ENCODE peak calls at places on chromosome 17, in four cellular contexts. One of them, this sample, is unnamed.

GRCh38 chr17:63800783-63801182 is 26.4 kb upstream of the PSMC5 start:
- DNase-seq in H1: no peak
- DNase-seq in stomach: no peak
- DNase-seq in breast epithelium: no peak
- DNase-seq in this sample: no peak

GRCh38 chr17:79177877-79178276 is 103.3 kb downstream of the ENGASE start:
- DNase-seq in H1: no peak
- DNase-seq in stomach: no peak
- DNase-seq in breast epithelium: no peak
- DNase-seq in this sample: no peak

GRCh38 chr17:65930140-65930715 is 261.7 kb downstream of the CEP112 start:
- DNase-seq in H1: no peak
- DNase-seq in stomach: no peak
- DNase-seq in breast epithelium: no peak
- DNase-seq in this sample: no peak

GRCh38 chr17:73308017-73308823 is 3.6 kb downstream of the CDC42EP4 start:
- DNase-seq in H1: no peak
- DNase-seq in stomach: peak; percentile 94
- DNase-seq in breast epithelium: peak; percentile 96
- DNase-seq in this sample: peak; percentile 92

GRCh38 chr17:21249911-21250703 is 3.1 kb downstream of the NATD1 start:
- DNase-seq in H1: no peak
- DNase-seq in stomach: no peak
- DNase-seq in breast epithelium: no peak
- DNase-seq in this sample: no peak

GRCh38 chr17:36994438-36994837 is 45.7 kb downstream of the AATF start:
- DNase-seq in H1: no peak
- DNase-seq in stomach: no peak
- DNase-seq in breast epithelium: no peak
- DNase-seq in this sample: no peak

GRCh38 chr17:34609210-34609609 is 29.8 kb downstream of the TMEM132E start:
- DNase-seq in H1: no peak
- DNase-seq in stomach: no peak
- DNase-seq in breast epithelium: no peak
- DNase-seq in this sample: no peak

GRCh38 chr17:30961213-30962188 is 9.3 kb upstream of the RNF135 start:
- DNase-seq in H1: no peak
- DNase-seq in stomach: peak; percentile 24
- DNase-seq in breast epithelium: no peak
- DNase-seq in this sample: no peak

GRCh38 chr17:45936610-45937009 is 42.3 kb downstream of the MAPT start:
- DNase-seq in H1: no peak
- DNase-seq in stomach: no peak
- DNase-seq in breast epithelium: no peak
- DNase-seq in this sample: no peak

GRCh38 chr17:27381007-27381501 is 75.2 kb upstream of the KSR1 start:
- DNase-seq in H1: peak; percentile 68
- DNase-seq in stomach: peak; percentile 63
- DNase-seq in breast epithelium: no peak
- DNase-seq in this sample: peak; percentile 72

GRCh38 chr17:58677204-58677880 is 14.5 kb downstream of the TEX14 start:
- DNase-seq in H1: no peak
- DNase-seq in stomach: no peak
- DNase-seq in breast epithelium: no peak
- DNase-seq in this sample: no peak

GRCh38 chr17:45270828-45271418 is 9.0 kb upstream of the SPATA32 start:
- DNase-seq in H1: no peak
- DNase-seq in stomach: no peak
- DNase-seq in breast epithelium: no peak
- DNase-seq in this sample: no peak

GRCh38 chr17:1347681-1348318 is 52.2 kb downstream of the YWHAE start:
- DNase-seq in H1: no peak
- DNase-seq in stomach: peak; percentile 47
- DNase-seq in breast epithelium: no peak
- DNase-seq in this sample: peak; percentile 59

GRCh38 chr17:28725660-28726395 is at the start of gene TLCD1:
- DNase-seq in H1: no peak
- DNase-seq in stomach: peak; percentile 73
- DNase-seq in breast epithelium: no peak
- DNase-seq in this sample: peak; percentile 73

GRCh38 chr17:64154321-64155089 is 24.6 kb upstream of the ERN1 start:
- DNase-seq in H1: no peak
- DNase-seq in stomach: no peak
- DNase-seq in breast epithelium: no peak
- DNase-seq in this sample: no peak

GRCh38 chr17:71530227-71530626 is 590.6 kb upstream of the SOX9 start:
- DNase-seq in H1: no peak
- DNase-seq in stomach: no peak
- DNase-seq in breast epithelium: no peak
- DNase-seq in this sample: no peak

GRCh38 chr17:8856869-8857575 is 10.5 kb downstream of the PIK3R6 start:
- DNase-seq in H1: no peak
- DNase-seq in stomach: no peak
- DNase-seq in breast epithelium: no peak
- DNase-seq in this sample: no peak
- TF ChIP-seq POLR2A in H1: no peak
- TF ChIP-seq POLR2A in stomach: no peak
- TF ChIP-seq POLR2A in breast epithelium: no peak
- TF ChIP-seq POLR2A in this sample: no peak

GRCh38 chr17:75365931-75366275 is 39.6 kb downstream of the GRB2 start:
- DNase-seq in H1: no peak
- DNase-seq in stomach: no peak
- DNase-seq in breast epithelium: no peak
- DNase-seq in this sample: no peak

GRCh38 chr17:75364078-75364477 is 41.4 kb downstream of the GRB2 start:
- DNase-seq in H1: no peak
- DNase-seq in stomach: no peak
- DNase-seq in breast epithelium: no peak
- DNase-seq in this sample: no peak

GRCh38 chr17:75365009-75365930 is 40.2 kb downstream of the GRB2 start:
- DNase-seq in H1: no peak
- DNase-seq in stomach: no peak
- DNase-seq in breast epithelium: no peak
- DNase-seq in this sample: no peak

GRCh38 chr17:75367312-75367711 is 38.2 kb downstream of the GRB2 start:
- DNase-seq in H1: no peak
- DNase-seq in stomach: no peak
- DNase-seq in breast epithelium: no peak
- DNase-seq in this sample: no peak

DNA sequence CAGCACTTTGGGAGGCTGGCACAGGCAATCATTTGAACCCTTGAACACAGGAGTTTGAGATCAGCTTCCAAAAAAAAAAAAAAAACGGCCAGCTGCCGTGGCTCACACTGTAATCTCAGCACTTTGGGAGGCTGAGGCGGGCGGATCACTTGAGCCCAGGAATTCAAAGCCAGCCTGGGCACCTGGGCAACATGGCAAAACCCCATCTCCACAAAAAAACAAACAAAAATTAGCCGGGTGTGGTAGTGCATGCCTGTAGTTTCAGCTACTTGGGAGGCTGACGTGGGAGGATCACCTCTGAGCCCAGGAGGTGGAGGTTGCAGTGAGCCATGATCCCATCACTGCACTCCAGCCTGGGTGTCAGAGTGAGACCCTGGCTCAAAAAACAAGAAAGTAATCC is 39.0 kb downstream of the GRB2 start:
- DNase-seq in H1: no peak
- DNase-seq in stomach: no peak
- DNase-seq in breast epithelium: no peak
- DNase-seq in this sample: no peak
- H3K4me1 ChIP-seq in H1: peaks cover 3% of the 10 kb centered on the region
- H3K4me1 ChIP-seq in stomach: peaks cover 43% of the 10 kb centered on the region
- H3K4me1 ChIP-seq in breast epithelium: no peaks in the 10 kb centered on the region
- H3K4me1 ChIP-seq in this sample: peaks cover 82% of the 10 kb centered on the region

DNA sequence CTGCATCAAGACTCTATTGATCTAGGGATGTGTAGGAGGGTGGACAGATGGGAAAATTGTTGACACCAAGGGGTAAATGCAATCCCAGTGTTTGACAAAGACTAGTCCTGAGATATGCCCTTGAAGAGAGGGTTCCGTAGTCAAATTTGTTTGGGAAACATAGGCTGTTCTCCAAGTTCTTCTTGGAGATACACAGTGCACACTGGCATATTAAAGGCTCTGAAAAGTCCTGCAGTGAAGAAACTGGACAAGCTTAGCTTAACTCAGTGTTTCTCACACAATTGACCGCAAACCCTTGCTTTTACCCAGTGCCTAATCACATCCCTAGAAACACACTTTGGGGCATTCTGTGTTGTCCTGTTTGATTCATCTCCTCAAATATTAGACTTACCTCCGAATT is 10.8 kb downstream of the DHRS7C start:
- DNase-seq in H1: no peak
- DNase-seq in stomach: no peak
- DNase-seq in breast epithelium: no peak
- DNase-seq in this sample: no peak
- H3K27me3 ChIP-seq in H1: no peaks in the 10 kb centered on the region
- H3K27me3 ChIP-seq in stomach: no peaks in the 10 kb centered on the region
- H3K27me3 ChIP-seq in breast epithelium: no peaks in the 10 kb centered on the region
- H3K27me3 ChIP-seq in this sample: no peaks in the 10 kb centered on the region

DNA sequence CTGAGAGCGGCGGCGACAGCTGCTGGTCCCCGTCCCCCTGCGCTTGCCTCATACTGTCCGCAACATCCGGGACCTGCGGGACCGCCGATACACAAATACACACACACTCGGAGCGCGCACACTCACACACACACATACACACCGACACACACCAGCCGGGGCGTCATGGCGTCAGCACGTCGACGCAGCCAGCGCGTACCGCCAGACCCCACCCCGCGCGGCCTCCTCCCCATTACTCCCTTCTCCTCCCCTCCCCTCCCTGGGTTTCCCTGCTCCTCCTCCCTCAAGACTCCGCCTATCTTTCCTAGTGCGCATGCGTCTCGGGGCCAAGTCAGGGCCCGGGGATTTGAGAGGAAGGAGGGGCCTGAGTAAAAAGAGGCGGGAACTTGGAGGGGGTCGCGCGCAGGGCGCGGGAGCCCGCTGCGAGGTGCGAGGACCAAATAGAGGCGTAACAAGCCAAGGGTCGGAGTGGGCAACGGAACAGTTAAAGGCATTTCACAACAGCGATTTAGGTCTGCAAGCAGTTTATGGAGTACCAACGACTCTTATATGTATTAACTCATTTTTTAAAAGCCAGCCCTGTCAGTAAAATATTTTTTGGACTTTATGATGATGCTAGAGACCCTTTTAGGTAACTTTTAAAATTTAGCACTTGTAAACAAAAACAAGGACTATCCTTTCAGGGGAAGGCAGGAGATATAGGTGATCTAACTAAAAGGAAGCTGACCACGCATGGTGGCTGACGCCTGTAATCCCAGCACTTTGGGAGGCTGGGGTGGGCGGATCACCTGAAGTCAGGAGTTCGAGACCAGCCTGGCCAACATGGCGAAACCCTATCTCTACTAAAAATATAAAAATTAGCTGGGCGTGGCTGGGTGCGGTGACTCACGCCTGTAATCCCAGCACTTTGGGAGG is at the start of gene SPOP:
- DNase-seq in H1: peak; percentile 100
- DNase-seq in stomach: peak; percentile 99
- DNase-seq in breast epithelium: peak; percentile 99
- DNase-seq in this sample: peak; percentile 99
- TF ChIP-seq POLR2A in H1: no peak
- TF ChIP-seq POLR2A in stomach: peak; percentile 37
- TF ChIP-seq POLR2A in breast epithelium: peak; percentile 35
- TF ChIP-seq POLR2A in this sample: peak; percentile 61

GRCh38 chr17:7222093-7222971 is 2.6 kb downstream of the ACADVL start:
- DNase-seq in H1: no peak
- DNase-seq in stomach: no peak
- DNase-seq in breast epithelium: no peak
- DNase-seq in this sample: no peak
- H3K4me1 ChIP-seq in H1: peaks cover 10% of the 10 kb centered on the region
- H3K4me1 ChIP-seq in stomach: peaks cover 36% of the 10 kb centered on the region
- H3K4me1 ChIP-seq in breast epithelium: peaks cover 4% of the 10 kb centered on the region
- H3K4me1 ChIP-seq in this sample: peaks cover 38% of the 10 kb centered on the region

DNA sequence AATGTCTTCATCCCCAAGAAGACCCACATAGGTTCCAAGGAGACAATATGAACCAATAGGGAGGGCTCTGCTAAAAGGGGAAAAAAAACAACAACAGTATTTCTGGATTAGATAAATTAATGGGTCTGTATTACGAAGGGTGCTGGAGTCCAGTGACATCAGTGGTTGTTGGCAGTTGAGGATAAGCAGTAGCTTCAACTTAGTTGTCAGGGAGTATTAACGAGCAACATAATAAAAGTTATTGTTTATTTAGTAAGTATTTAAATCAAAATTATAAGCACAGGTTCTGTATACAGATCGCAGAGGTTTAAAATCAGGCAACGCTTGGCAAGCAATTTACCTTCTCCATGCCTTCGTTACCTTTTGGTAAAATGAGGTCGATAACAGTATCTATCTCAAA is 7.6 kb upstream of the CACNG4 start:
- DNase-seq in H1: no peak
- DNase-seq in stomach: no peak
- DNase-seq in breast epithelium: no peak
- DNase-seq in this sample: no peak
- H3K27me3 ChIP-seq in H1: peaks cover 2% of the 10 kb centered on the region
- H3K27me3 ChIP-seq in stomach: no peaks in the 10 kb centered on the region
- H3K27me3 ChIP-seq in breast epithelium: no peaks in the 10 kb centered on the region
- H3K27me3 ChIP-seq in this sample: peaks cover 31% of the 10 kb centered on the region

DNA sequence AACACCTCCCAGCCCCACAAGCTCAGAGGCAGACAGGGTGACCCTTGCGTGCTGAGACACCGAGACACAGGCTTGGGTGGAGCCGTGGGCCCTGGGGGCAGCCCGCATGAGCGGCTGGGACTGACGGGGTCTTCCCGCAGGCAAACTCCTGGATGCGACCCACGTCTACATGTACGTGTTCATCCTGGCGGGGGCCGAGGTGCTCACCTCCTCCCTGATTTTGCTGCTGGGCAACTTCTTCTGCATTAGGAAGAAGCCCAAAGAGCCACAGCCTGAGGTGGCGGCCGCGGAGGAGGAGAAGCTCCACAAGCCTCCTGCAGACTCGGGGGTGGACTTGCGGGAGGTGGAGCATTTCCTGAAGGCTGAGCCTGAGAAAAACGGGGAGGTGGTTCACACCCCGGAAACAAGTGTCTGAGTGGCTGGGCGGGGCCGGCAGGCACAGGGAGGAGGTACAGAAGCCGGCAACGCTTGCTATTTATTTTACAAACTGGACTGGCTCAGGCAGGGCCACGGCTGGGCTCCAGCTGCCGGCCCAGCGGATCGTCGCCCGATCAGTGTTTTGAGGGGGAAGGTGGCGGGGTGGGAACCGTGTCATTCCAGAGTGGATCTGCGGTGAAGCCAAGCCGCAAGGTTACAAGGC is 9.8 kb downstream of the SLC16A3 start:
- DNase-seq in H1: no peak
- DNase-seq in stomach: peak; percentile 90
- DNase-seq in breast epithelium: peak; percentile 89
- DNase-seq in this sample: peak; percentile 91
- TF ChIP-seq POLR2A in H1: no peak
- TF ChIP-seq POLR2A in stomach: no peak
- TF ChIP-seq POLR2A in breast epithelium: no peak
- TF ChIP-seq POLR2A in this sample: peak; percentile 38